ENCODE peak calls at places on chromosome 21, in ten cellular contexts. D is lower lobe of right lung, O is cardiac fibroblast, P is kidney epithelial cell, F is neural progenitor cell, S is IMR-90, N is AG10803, V is epithelial cell of esophagus, E is BE2C, I is astrocyte of the spinal cord. W is an unnamed sample.
A peak's percentile ranks its signal among the peaks of the same experiment; 100 is the strongest.

GRCh38 chr21:28227881-28228623 is 764.6 kb downstream of the LTN1 start:
- DNase-seq in D (no peak), O (peak; percentile 40), P (no peak), F (no peak), S (peak; percentile 38), N (peak; percentile 19), V (peak; percentile 18), E (no peak), I (no peak), W (no peak)

GRCh38 chr21:41601573-41602371 is 93.8 kb upstream of the TMPRSS2 start:
- DNase-seq in D (no peak), O (no peak), P (no peak), F (no peak), S (peak; percentile 13), N (peak; percentile 44), V (peak; percentile 20), E (no peak), I (no peak), W (no peak)

GRCh38 chr21:37402251-37402867 is 35.8 kb downstream of the DYRK1A start:
- DNase-seq in D (no peak), O (no peak), P (no peak), F (no peak), S (no peak), N (no peak), V (no peak), E (no peak), I (no peak), W (no peak)

GRCh38 chr21:28444567-28444966 is 548.1 kb downstream of the LTN1 start:
- DNase-seq in D (no peak), O (peak; percentile 51), P (no peak), F (no peak), S (no peak), N (peak; percentile 64), V (no peak), E (no peak), I (no peak), W (no peak)

GRCh38 chr21:16571594-16571993 is 841.8 kb downstream of the USP25 start:
- DNase-seq in D (no peak), O (peak; percentile 50), P (no peak), F (no peak), S (no peak), N (peak; percentile 5), V (peak; percentile 29), E (no peak), I (peak; percentile 27), W (no peak)

GRCh38 chr21:16815228-16815627 is 697.6 kb upstream of the CXADR start:
- DNase-seq in D (no peak), O (no peak), P (no peak), F (no peak), S (no peak), N (no peak), V (no peak), E (no peak), I (no peak), W (no peak)

GRCh38 chr21:45972716-45973474 is 8.7 kb upstream of the COL6A1 start:
- DNase-seq in D (peak; percentile 51), O (peak; percentile 93), P (no peak), F (peak; percentile 61), S (peak; percentile 92), N (peak; percentile 92), V (no peak), E (peak; percentile 64), I (peak; percentile 89), W (peak; percentile 26)

GRCh38 chr21:16865612-16866011 is 647.2 kb upstream of the CXADR start:
- DNase-seq in D (no peak), O (no peak), P (no peak), F (no peak), S (peak; percentile 1), N (peak; percentile 8), V (no peak), E (no peak), I (no peak), W (no peak)

GRCh38 chr21:45535341-45536081 is 6.7 kb downstream of the SLC19A1 start:
- DNase-seq in D (peak; percentile 77), O (no peak), P (no peak), F (no peak), S (no peak), N (no peak), V (no peak), E (peak; percentile 7), I (no peak), W (no peak)

GRCh38 chr21:45592208-45592619 is 50.0 kb upstream of the SLC19A1 start:
- DNase-seq in D (peak; percentile 44), O (no peak), P (no peak), F (no peak), S (no peak), N (no peak), V (no peak), E (no peak), I (no peak), W (no peak)

GRCh38 chr21:44521928-44522752 is 17.9 kb downstream of the KRTAP10-1 start:
- DNase-seq in D (peak; percentile 43), O (no peak), P (no peak), F (no peak), S (no peak), N (no peak), V (no peak), E (peak; percentile 6), I (no peak), W (no peak)
- TF ChIP-seq CTCF in D (no peak), O (no peak), P (no peak), F (no peak), S (no peak), N (no peak), V (no peak), E (no peak), I (no peak), W (no peak)

GRCh38 chr21:20968391-20968790 is 29.8 kb upstream of the NCAM2 start:
- DNase-seq in D (no peak), O (no peak), P (no peak), F (no peak), S (no peak), N (peak; percentile 0), V (no peak), E (no peak), I (peak; percentile 6), W (no peak)

GRCh38 chr21:20970691-20971090 is 27.5 kb upstream of the NCAM2 start:
- DNase-seq in D (no peak), O (no peak), P (no peak), F (no peak), S (no peak), N (no peak), V (no peak), E (no peak), I (no peak), W (no peak)

DNA sequence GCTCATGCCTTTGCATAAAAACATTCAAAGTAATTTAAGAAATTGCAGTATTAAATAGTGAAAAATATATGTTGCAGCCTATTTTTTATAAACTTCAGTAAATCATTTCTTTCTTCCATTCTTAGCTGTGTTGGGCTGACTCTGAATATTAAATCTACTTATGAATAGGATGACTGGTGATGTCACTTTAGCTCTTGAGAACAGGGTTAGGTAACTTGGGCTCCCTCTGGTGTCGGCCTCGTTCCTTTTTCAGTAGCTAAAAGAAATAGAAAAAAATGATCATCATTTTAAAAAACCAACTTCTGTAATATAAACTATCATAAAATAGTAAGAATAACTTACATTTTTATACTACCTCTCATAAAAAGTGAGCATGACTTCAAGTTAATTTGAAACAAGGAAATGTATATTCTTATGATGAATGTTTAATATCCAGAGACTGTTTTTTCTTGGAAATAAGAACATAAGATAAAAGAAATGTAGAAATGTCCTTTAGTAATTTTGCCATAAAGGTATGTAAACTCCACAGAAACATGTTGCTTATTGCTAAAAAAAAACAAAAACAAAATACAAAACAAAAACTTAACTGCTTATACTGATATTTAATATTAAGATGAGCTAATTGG is 26.8 kb upstream of the NCAM2 start:
- DNase-seq in D (no peak), O (peak; percentile 71), P (peak; percentile 14), F (peak; percentile 49), S (peak; percentile 60), N (peak; percentile 44), V (peak; percentile 52), E (peak; percentile 74), I (peak; percentile 68), W (peak; percentile 51)
- TF ChIP-seq CTCF in D (peak; percentile 30), O (peak; percentile 48), P (peak; percentile 57), F (peak; percentile 70), S (peak; percentile 55), N (peak; percentile 52), V (peak; percentile 33), E (peak; percentile 79), I (peak; percentile 66), W (peak; percentile 55)

GRCh38 chr21:31346256-31346821 is 2.3 kb upstream of the TIAM1 start:
- DNase-seq in D (no peak), O (no peak), P (no peak), F (no peak), S (no peak), N (peak; percentile 25), V (no peak), E (no peak), I (peak; percentile 42), W (no peak)

GRCh38 chr21:31349208-31349607 is 5.1 kb upstream of the TIAM1 start:
- DNase-seq in D (no peak), O (no peak), P (no peak), F (no peak), S (no peak), N (no peak), V (no peak), E (no peak), I (no peak), W (no peak)

GRCh38 chr21:31348188-31348587 is 4.1 kb upstream of the TIAM1 start:
- DNase-seq in D (no peak), O (no peak), P (no peak), F (no peak), S (no peak), N (no peak), V (no peak), E (no peak), I (no peak), W (no peak)

GRCh38 chr21:31343680-31344480 is at the start of gene TIAM1:
- DNase-seq in D (peak; percentile 77), O (peak; percentile 79), P (no peak), F (peak; percentile 68), S (peak; percentile 66), N (peak; percentile 40), V (peak; percentile 92), E (no peak), I (peak; percentile 73), W (peak; percentile 48)

DNA sequence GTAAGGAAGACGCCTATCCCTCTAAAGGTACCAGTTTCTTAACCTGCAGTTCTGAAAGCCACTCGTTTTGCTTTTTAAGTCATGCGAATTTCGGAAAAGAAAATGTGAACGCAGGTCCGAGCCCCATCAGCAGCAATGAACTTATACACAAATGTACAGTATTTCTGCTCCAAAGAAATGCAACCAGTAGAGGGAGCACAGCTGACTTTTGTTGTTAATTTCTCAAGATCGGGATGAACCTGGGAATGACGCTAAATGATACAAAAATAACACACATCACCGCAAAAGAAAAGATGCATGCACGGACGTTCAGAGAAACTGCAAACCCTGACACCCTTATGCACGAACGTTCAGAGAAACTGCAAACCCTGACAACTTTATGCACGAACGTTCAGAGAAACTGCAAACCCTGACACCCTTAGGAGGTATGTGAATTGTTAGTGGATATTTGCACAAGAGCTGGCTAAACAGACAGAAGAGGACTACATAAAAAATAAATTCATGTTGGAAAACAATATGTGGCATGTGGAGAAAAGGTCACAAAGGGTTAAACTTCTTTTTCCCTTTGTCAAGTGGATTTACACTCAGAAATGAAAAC is 3.5 kb upstream of the TIAM1 start:
- DNase-seq in D (no peak), O (peak; percentile 61), P (no peak), F (peak; percentile 23), S (peak; percentile 50), N (peak; percentile 16), V (peak; percentile 72), E (peak; percentile 33), I (peak; percentile 50), W (no peak)
- TF ChIP-seq CTCF in D (peak; percentile 49), O (peak; percentile 46), P (peak; percentile 70), F (peak; percentile 56), S (peak; percentile 51), N (peak; percentile 53), V (peak; percentile 66), E (peak; percentile 76), I (peak; percentile 67), W (peak; percentile 56)

GRCh38 chr21:39313457-39314154 is at the start of gene BRWD1:
- DNase-seq in D (peak; percentile 90), O (peak; percentile 90), P (peak; percentile 5), F (peak; percentile 92), S (peak; percentile 81), N (peak; percentile 91), V (peak; percentile 86), E (peak; percentile 89), I (peak; percentile 89), W (peak; percentile 80)
- TF ChIP-seq CTCF in D (peak; percentile 48), O (no peak), P (peak; percentile 2), F (peak; percentile 39), S (peak; percentile 37), N (no peak), V (no peak), E (peak; percentile 38), I (peak; percentile 3), W (no peak)

W was measured in endothelial cell.